ENCODE peak calls at places on chromosomes 11 and 22, in nine cellular contexts. A, R, T, N, U, H, W, O and Y are unnamed samples.

GRCh38 chr11:112962854-112963367 is 1.7 kb downstream of the NCAM1 start:
- DNase-seq in A (peak; percentile 78), R (no peak), T (no peak), N (peak; percentile 5), U (peak; percentile 42), H (no peak), W (no peak), O (peak; percentile 63), Y (peak; percentile 64)

GRCh38 chr11:132422725-132423124 is 1052.3 kb downstream of the NTM start:
- DNase-seq in A (no peak), R (no peak), T (no peak), N (no peak), U (no peak), H (no peak), W (no peak), O (no peak), Y (no peak)

GRCh38 chr11:65041206-65042035 is at the start of gene SAC3D1:
- DNase-seq in A (no peak), R (peak; percentile 78), T (peak; percentile 70), N (no peak), U (no peak), H (no peak), W (no peak), O (no peak), Y (peak; percentile 63)

GRCh38 chr11:62588966-62589637 is 2.2 kb downstream of the TUT1 start:
- DNase-seq in A (no peak), R (no peak), T (no peak), N (peak; percentile 21), U (no peak), H (no peak), W (no peak), O (no peak), Y (no peak)

GRCh38 chr11:12214751-12215150 is 104.4 kb downstream of the MICAL2 start:
- DNase-seq in A (no peak), R (no peak), T (no peak), N (peak; percentile 60), U (no peak), H (no peak), W (no peak), O (no peak), Y (no peak)

GRCh38 chr11:68186061-68186460 is 27.0 kb downstream of the KMT5B start:
- DNase-seq in A (no peak), R (no peak), T (no peak), N (no peak), U (no peak), H (no peak), W (no peak), O (no peak), Y (no peak)

GRCh38 chr11:134905966-134906955 is 494.2 kb upstream of the B3GAT1 start:
- DNase-seq in A (no peak), R (no peak), T (no peak), N (no peak), U (no peak), H (no peak), W (no peak), O (no peak), Y (no peak)

GRCh38 chr22:23715811-23716355 is 25.1 kb downstream of the RGL4 start:
- DNase-seq in A (no peak), R (no peak), T (no peak), N (no peak), U (no peak), H (no peak), W (no peak), O (no peak), Y (peak; percentile 12)

GRCh38 chr22:24589518-24590030 is 3.3 kb downstream of the LRRC75B start:
- DNase-seq in A (no peak), R (no peak), T (no peak), N (no peak), U (no peak), H (no peak), W (no peak), O (no peak), Y (no peak)

GRCh38 chr11:77202941-77203900 is 75.2 kb downstream of the MYO7A start:
- DNase-seq in A (peak; percentile 11), R (no peak), T (no peak), N (no peak), U (no peak), H (no peak), W (no peak), O (peak; percentile 35), Y (no peak)

GRCh38 chr11:72780291-72781062 is 13.4 kb downstream of the STARD10 start:
- DNase-seq in A (no peak), R (no peak), T (no peak), N (no peak), U (no peak), H (no peak), W (no peak), O (no peak), Y (no peak)

GRCh38 chr11:72781313-72782080 is 12.3 kb downstream of the STARD10 start:
- DNase-seq in A (no peak), R (peak; percentile 47), T (no peak), N (no peak), U (peak; percentile 74), H (peak; percentile 67), W (peak; percentile 46), O (no peak), Y (peak; percentile 52)

GRCh38 chr11:72783144-72783910 is 10.5 kb downstream of the STARD10 start:
- DNase-seq in A (no peak), R (no peak), T (peak; percentile 74), N (no peak), U (peak; percentile 67), H (no peak), W (no peak), O (no peak), Y (no peak)

GRCh38 chr11:72781063-72781312 is 12.9 kb downstream of the STARD10 start:
- DNase-seq in A (no peak), R (no peak), T (no peak), N (no peak), U (peak; percentile 58), H (no peak), W (no peak), O (no peak), Y (peak; percentile 79)

GRCh38 chr11:72782081-72782920 is 11.5 kb downstream of the STARD10 start:
- DNase-seq in A (no peak), R (no peak), T (peak; percentile 78), N (no peak), U (peak; percentile 86), H (no peak), W (no peak), O (no peak), Y (peak; percentile 34)
- H3K4me3 ChIP-seq in A (peak overlapping the region; percentile 39), R (peak overlapping the region; percentile 64), T (peak overlapping the region; percentile 60), N (peak overlapping the region; percentile 21), U (peak overlapping the region; percentile 55), H (peak overlapping the region; percentile 39), W (peak overlapping the region; percentile 49), O (peak overlapping the region; percentile 81), Y (no peak overlapping the region)

GRCh38 chr22:36376265-36376664 is 11.5 kb downstream of the MYH9 start:
- DNase-seq in A (no peak), R (no peak), T (no peak), N (no peak), U (no peak), H (no peak), W (no peak), O (no peak), Y (no peak)

GRCh38 chr22:36373258-36373579 is 14.5 kb downstream of the MYH9 start:
- DNase-seq in A (no peak), R (no peak), T (no peak), N (no peak), U (no peak), H (no peak), W (no peak), O (no peak), Y (peak; percentile 67)

GRCh38 chr22:36375071-36375980 is 12.4 kb downstream of the MYH9 start:
- DNase-seq in A (no peak), R (no peak), T (no peak), N (no peak), U (no peak), H (no peak), W (no peak), O (no peak), Y (no peak)

GRCh38 chr22:36377022-36377631 is 10.6 kb downstream of the MYH9 start:
- DNase-seq in A (no peak), R (peak; percentile 83), T (peak; percentile 74), N (no peak), U (no peak), H (peak; percentile 80), W (peak; percentile 69), O (no peak), Y (no peak)

DNA sequence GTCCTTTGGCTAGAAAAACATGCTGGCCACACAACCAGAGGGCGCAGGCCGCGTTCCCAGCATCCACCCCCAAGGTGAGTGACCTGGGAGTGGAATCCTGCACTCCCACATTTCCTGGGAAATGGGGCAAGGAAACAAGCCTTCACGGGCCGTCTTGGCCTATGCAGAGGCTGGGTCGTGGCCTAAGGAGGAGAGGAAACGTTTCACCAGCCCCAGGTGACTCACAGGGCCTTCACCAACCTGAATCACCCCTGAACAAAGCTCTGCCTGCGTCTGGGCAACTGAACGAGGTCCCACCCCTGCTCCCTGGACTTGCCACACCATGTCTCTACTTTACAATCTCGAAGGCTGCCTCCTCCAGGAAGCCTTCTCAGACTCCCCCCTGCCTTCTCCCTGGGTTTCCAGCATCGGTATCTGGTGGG is 13.2 kb downstream of the MYH9 start:
- DNase-seq in A (no peak), R (no peak), T (peak; percentile 78), N (no peak), U (no peak), H (no peak), W (no peak), O (no peak), Y (no peak)
- H3K4me1 ChIP-seq in A (peaks cover 37% of the 10 kb centered on the region), R (peaks cover 95% of the 10 kb centered on the region), T (peaks cover 41% of the 10 kb centered on the region), N (peaks cover 52% of the 10 kb centered on the region), U (peaks cover 46% of the 10 kb centered on the region), H (peaks cover 99% of the 10 kb centered on the region), W (peaks cover 97% of the 10 kb centered on the region), O (peaks cover 98% of the 10 kb centered on the region), Y (peaks cover 95% of the 10 kb centered on the region)

DNA sequence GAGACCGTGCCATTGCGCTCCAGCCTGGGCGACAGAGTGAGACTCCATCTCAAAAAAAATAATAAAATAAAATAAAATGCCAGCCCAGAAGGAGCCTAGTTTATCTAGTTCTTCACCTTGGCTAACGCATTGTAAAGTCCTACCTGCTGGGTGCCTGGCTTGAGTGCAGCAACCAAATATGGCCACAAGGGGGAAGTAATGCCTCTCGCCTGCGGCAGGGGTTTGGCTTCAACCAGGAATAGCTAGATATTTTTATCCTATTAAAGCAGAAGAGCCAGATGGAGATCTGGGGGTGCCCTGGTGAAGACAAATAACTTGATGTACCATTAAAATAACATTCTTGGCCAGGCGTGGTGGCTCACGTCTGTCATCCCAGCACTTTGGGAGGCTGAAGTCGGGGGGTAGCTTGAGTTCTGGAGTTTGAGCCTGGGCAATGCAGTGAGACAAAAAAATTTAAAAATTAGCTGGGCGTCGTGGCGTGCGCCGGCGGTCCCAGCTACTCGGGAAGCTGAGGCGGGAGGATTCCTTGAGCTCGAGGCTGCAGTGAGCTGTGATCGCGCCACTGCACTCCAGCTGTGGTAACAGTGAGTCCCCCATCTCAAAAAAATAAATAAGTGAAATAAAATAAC is 20.6 kb upstream of the PLEKHB1 start:
- DNase-seq in A (peak; percentile 71), R (peak; percentile 73), T (peak; percentile 77), N (peak; percentile 65), U (peak; percentile 79), H (peak; percentile 55), W (peak; percentile 75), O (peak; percentile 71), Y (peak; percentile 82)
- H3K4me3 ChIP-seq in A (no peak overlapping the region), R (no peak overlapping the region), T (no peak overlapping the region), N (peak overlapping the region; percentile 28), U (no peak overlapping the region), H (no peak overlapping the region), W (no peak overlapping the region), O (no peak overlapping the region), Y (no peak overlapping the region)

DNA sequence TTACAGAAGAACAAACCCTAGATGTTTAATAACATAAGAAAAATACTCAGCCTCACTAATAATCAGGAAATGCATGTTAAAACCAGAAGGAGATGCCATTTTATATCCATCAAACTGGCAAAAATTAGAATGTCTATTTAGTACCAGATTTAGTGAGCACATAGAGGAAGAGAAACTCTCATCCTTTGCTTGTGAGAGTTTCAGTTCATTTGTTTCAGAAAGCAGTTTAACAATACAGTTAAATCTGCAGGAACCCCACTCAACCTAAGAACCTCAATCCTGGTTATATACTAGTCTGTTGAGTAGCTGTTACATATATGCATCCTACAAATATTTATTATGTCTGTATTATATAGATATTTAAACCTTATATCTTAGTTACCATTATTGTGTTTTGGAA is 172.6 kb downstream of the WNT11 start:
- DNase-seq in A (no peak), R (no peak), T (no peak), N (no peak), U (no peak), H (no peak), W (no peak), O (no peak), Y (no peak)
- H3K4me1 ChIP-seq in A (no peaks in the 10 kb centered on the region), R (no peaks in the 10 kb centered on the region), T (peaks cover 4% of the 10 kb centered on the region), N (no peaks in the 10 kb centered on the region), U (no peaks in the 10 kb centered on the region), H (no peaks in the 10 kb centered on the region), W (no peaks in the 10 kb centered on the region), O (peaks cover 2% of the 10 kb centered on the region), Y (no peaks in the 10 kb centered on the region)